ENCODE peak calls at places on chromosomes 11 and 22, in seven cellular contexts. C, B, D, Q, H, O and U are unnamed samples.

GRCh38 chr11:27371490-27371889 is 8.5 kb upstream of the CCDC34 start:
- DNase-seq in D (no peak), H (no peak), Q (no peak), B (no peak), O (no peak), C (no peak), U (no peak)

GRCh38 chr11:66224226-66224850 is 44.1 kb upstream of the RAB1B start:
- DNase-seq in H (no peak), B (no peak), D (no peak), C (no peak), Q (no peak), O (no peak), U (no peak)

GRCh38 chr22:26748845-26749244 is 91.5 kb downstream of the MIAT start:
- DNase-seq in O (no peak), B (no peak), C (no peak), H (no peak), Q (no peak), D (no peak), U (no peak)

GRCh38 chr11:93468286-93468685 is 74.9 kb downstream of the SMCO4 start:
- DNase-seq in B (no peak), H (peak; percentile 37), C (no peak), O (no peak), Q (no peak), D (no peak), U (no peak)

GRCh38 chr11:123426766-123427165 is 3.3 kb upstream of the GRAMD1B start:
- DNase-seq in O (no peak), D (no peak), C (no peak), B (no peak), Q (no peak), H (no peak), U (no peak)

GRCh38 chr22:20606041-20606783 is 98.8 kb downstream of the MED15 start:
- DNase-seq in O (peak; percentile 81), B (peak; percentile 78), Q (peak; percentile 41), C (peak; percentile 53), D (peak; percentile 30), H (peak; percentile 35), U (peak; percentile 89)

GRCh38 chr11:59573216-59573615 is 42.4 kb downstream of the OSBP start:
- DNase-seq in O (no peak), C (peak; percentile 92), Q (no peak), D (peak; percentile 40), B (no peak), H (no peak), U (no peak)

GRCh38 chr11:116895053-116895757 is 57.8 kb upstream of the APOA1 start:
- DNase-seq in D (no peak), H (no peak), Q (no peak), B (no peak), O (no peak), C (no peak), U (peak; percentile 7)

GRCh38 chr11:800473-800872 is 2.4 kb upstream of the SLC25A22 start:
- DNase-seq in Q (no peak), D (no peak), H (no peak), O (no peak), B (no peak), C (no peak), U (no peak)

GRCh38 chr22:31488988-31489617 is 539 bp downstream of the EIF4ENIF1 start:
- DNase-seq in B (peak; percentile 52), D (peak; percentile 12), H (no peak), O (peak; percentile 60), C (peak; percentile 42), Q (peak; percentile 19), U (peak; percentile 48)

GRCh38 chr11:116715383-116715782 is 57.4 kb downstream of the BUD13 start:
- DNase-seq in B (no peak), H (no peak), C (no peak), D (no peak), O (no peak), Q (no peak), U (no peak)